ENCODE peak calls at places on chromosomes 16 and 17, in seven cellular contexts. K is GM23338; M is heart left ventricle; F is CD4-positive, CD25-positive, alpha-beta regulatory T cell; G is aorta; J is neural progenitor cell; N is GM23248. S is an unnamed sample. For H3K4me1, the result is how much of the 10 kb centered on the place peaks cover.

GRCh38 chr17:52283872-52284271 is 125.4 kb upstream of the CA10 start:
- DNase-seq in M (no peak), K (no peak), G (no peak), F (no peak), J (no peak), N (no peak), S (no peak)

GRCh38 chr17:27974045-27974436 is 68.4 kb upstream of the NLK start:
- DNase-seq in N (no peak), M (no peak), G (no peak), F (no peak), K (no peak), J (no peak), S (no peak)

GRCh38 chr16:85673529-85674417 is 15.0 kb downstream of the GINS2 start:
- DNase-seq in G (peak), F (no peak), K (no peak), J (no peak), M (no peak), N (peak), S (no peak)

GRCh38 chr16:88611220-88611821 is 27.1 kb upstream of the IL17C start:
- DNase-seq in F (no peak), M (no peak), K (peak), G (no peak), N (no peak), J (peak), S (no peak)

GRCh38 chr17:19748807-19749193 is 702 bp upstream of the ALDH3A1 start:
- DNase-seq in K (no peak), G (no peak), F (no peak), N (no peak), J (no peak), M (no peak), S (no peak)

GRCh38 chr16:55478827-55479559 is at the start of gene MMP2:
- DNase-seq in J (peak), K (peak), F (no peak), G (peak), M (peak), N (peak), S (peak)

GRCh38 chr17:17798573-17799255 is 38.1 kb downstream of the SREBF1 start:
- DNase-seq in F (no peak), J (no peak), K (no peak), N (no peak), M (no peak), G (no peak), S (no peak)

GRCh38 chr17:41455236-41455635 is 11.9 kb downstream of the KRT32 start:
- DNase-seq in K (no peak), F (no peak), N (peak), J (no peak), M (no peak), G (no peak), S (no peak)

GRCh38 chr17:8264836-8265542 is 15.9 kb downstream of the PFAS start:
- DNase-seq in F (no peak), M (no peak), K (no peak), J (no peak), N (no peak), G (no peak), S (no peak)

GRCh38 chr16:24635900-24636610 is 93.4 kb upstream of the TNRC6A start:
- DNase-seq in K (no peak), J (no peak), N (peak), M (peak), F (no peak), G (peak), S (no peak)

GRCh38 chr17:64061157-64061898 is 40.9 kb upstream of the ICAM2 start:
- DNase-seq in N (peak), M (no peak), K (no peak), G (no peak), J (no peak), F (peak), S (no peak)

GRCh38 chr17:20954794-20955193 is 88.0 kb downstream of the USP22 start:
- DNase-seq in M (no peak), J (no peak), N (no peak), F (no peak), G (no peak), K (no peak), S (no peak)

GRCh38 chr16:81432899-81433560 is 11.6 kb upstream of the CMIP start:
- DNase-seq in G (no peak), N (no peak), F (no peak), K (peak), M (no peak), J (no peak), S (no peak)

GRCh38 chr16:57262841-57263584 is 18.0 kb downstream of the ARL2BP start:
- DNase-seq in K (no peak), N (no peak), F (no peak), G (no peak), J (no peak), M (peak), S (no peak)

GRCh38 chr17:46043606-46044005 is 44.6 kb downstream of the STH start:
- DNase-seq in J (no peak), K (no peak), M (no peak), F (no peak), G (no peak), N (no peak), S (no peak)

GRCh38 chr16:74577882-74578366 is 29.0 kb downstream of the GLG1 start:
- DNase-seq in F (peak), M (no peak), K (no peak), J (no peak), N (peak), G (no peak), S (no peak)

GRCh38 chr17:72518810-72519597 is 398.2 kb downstream of the SOX9 start:
- DNase-seq in J (no peak), F (no peak), N (no peak), M (no peak), K (no peak), G (no peak), S (no peak)

DNA sequence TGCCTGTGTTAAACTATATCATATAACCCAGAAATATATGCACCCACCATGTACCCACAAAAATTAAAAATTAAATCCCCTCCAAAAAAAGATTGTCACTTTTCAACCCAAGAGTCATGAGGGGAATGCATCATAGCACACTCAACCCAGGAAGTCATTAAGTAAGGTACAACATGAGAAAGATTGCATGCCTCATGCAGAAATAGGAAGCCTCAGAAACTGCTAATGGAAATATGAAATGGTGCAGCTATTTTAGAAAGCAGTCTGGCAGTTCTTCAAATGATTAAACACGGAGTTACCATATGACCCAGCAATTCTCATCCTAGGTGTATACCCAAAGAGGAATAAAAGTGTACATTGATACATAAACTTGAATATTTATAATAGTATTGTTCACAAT is 70.5 kb downstream of the TMEM100 start:
- DNase-seq in K (no peak), J (no peak), F (no peak), N (no peak), M (no peak), G (no peak), S (no peak)
- H3K4me3 ChIP-seq in K (no peak), J (no peak), F (no peak), N (no peak), M (no peak), G (no peak), S (no peak)

GRCh38 chr17:78182504-78182903 is 4.3 kb downstream of the TK1 start:
- DNase-seq in G (no peak), F (no peak), M (peak), K (no peak), N (no peak), J (no peak), S (no peak)
- H3K4me1 ChIP-seq in G (under half), F (under half), M (under half), K (under half), N (under half), J (under half), S (half or more)

GRCh38 chr17:77322534-77323412 is 182.0 kb downstream of the SEC14L1 start:
- DNase-seq in K (no peak), F (no peak), N (peak), J (peak), M (peak), G (peak), S (no peak)

GRCh38 chr17:77322284-77322533 is 181.4 kb downstream of the SEC14L1 start:
- DNase-seq in M (no peak), G (no peak), N (no peak), K (no peak), J (no peak), F (no peak), S (no peak)

GRCh38 chr17:77325537-77325825 is 184.7 kb downstream of the SEC14L1 start:
- DNase-seq in K (no peak), J (no peak), N (no peak), F (no peak), G (no peak), M (no peak), S (no peak)

GRCh38 chr17:77324227-77324626 is 183.5 kb downstream of the SEC14L1 start:
- DNase-seq in K (no peak), M (peak), G (no peak), F (no peak), N (no peak), J (no peak), S (no peak)

DNA sequence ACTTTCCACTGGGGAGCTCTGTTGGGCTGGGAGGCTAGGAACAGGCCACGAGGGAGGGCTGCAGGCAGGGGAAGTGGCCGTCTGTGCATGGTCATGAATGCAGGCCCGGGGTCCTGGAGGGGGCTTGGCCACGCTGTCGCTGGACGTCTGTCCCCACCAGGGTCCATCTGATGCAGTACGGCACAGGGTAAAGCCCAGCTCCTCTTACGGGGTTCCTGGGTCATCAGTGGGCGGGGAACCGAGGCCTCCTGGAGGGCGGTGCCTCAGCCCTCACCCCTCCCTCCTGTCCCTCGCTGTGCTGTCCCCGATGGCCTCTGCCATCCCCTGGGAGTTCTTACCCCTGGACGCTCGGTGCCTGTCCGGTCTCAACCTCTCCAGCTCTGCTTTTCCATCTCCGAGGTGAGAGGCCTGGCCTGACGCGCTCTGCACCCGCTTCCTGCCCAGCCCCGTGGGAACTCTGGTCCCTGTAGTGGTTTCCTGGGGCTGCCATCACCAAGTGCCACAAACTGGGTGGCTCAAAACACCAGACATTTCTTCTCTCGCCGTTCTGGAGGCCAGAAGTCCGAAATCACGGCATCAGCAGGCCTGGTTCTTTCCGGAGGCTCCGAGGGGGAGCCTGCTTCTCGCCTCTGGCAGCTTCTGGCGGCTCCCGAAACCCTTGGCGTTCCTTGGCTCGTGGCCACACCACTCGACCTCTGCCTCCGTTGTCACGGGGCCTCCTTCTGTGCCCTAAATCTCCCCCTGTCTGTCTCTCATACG is 182.8 kb downstream of the SEC14L1 start:
- DNase-seq in F (peak), K (no peak), N (peak), M (peak), J (no peak), G (no peak), S (no peak)
- H3K4me3 ChIP-seq in F (no peak), K (no peak), N (peak), M (no peak), J (no peak), G (no peak), S (peak)

DNA sequence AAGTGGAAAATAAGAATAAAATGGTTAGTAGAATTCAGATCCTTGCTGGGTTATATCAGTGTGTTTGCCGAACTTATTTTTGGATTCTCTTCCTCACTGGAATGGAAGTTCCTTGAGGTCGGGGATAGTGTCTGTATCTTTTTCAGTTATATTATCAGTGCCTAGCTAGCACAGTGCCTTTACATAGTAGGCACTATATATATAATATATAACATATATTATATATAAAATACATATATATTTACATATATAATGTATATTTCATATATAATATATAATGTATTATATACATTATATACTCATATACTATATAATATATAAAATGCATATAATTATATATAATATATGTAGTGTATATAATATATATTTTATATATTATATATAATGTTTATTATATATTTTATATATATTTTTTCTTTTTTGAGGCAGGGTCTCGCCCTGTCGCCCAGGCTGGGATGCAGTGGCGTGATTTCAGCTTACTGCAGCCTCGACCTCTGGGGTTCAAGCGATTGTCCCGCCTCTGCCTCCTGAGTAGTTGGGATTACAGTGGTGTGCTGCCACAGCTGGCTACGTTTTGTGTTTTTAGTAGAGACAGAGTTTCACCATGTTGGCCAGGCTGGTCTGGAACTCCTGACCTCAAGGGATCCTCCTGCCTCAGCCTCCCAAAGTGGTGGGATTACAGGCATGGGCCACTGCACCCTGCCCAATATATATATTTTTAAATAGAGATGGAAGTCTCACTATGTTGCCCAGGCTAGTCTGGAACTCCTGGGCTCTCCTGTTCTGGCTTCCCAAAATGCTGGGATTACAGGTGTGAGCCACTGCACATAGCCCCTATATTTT is 3.2 kb downstream of the NFATC3 start:
- DNase-seq in N (no peak), K (no peak), G (no peak), J (no peak), F (no peak), M (no peak), S (no peak)
- H3K4me1 ChIP-seq in N (under half), K (under half), G (under half), J (under half), F (half or more), M (under half), S (half or more)

DNA sequence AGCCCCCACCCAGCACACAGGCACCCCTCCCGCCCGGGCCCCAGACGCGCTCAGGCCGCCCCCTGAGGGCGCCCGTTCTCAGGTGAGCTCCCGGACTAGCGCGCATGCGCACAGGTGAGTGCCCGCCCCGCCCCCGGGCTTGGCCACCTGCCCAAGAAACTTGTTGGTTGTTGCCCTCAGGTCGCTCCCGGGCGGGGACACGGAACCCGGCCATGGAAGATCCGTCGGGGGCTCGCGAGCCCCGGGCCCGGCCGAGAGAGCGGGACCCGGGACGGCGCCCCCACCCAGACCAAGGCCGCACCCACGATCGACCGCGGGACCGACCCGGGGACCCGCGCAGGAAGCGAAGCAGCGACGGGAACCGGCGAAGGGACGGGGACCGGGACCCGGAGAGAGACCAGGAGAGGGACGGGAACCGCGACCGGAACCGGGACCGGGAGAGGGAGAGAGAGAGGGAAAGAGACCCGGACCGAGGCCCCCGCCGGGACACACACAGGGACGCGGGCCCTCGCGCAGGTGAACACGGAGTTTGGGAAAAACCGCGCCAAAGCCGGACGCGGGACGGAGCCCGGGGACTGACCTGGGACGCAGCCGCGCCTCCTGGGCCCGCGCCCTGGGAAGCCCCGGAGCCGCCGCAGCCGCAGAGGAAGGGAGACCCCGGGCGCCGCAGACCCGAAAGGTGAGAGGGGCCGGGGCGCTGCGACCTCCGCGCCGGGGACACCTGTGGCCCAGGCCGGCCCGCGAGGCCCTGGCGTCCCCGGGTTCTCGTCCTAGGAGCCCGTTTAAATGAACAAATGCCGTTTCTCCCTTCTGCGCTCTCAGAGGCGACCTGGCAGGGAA is at the start of gene MARVELD3:
- DNase-seq in K (peak), J (peak), G (peak), F (peak), N (peak), M (no peak), S (no peak)
- H3K4me3 ChIP-seq in K (peak), J (peak), G (no peak), F (no peak), N (peak), M (no peak), S (peak)

DNA sequence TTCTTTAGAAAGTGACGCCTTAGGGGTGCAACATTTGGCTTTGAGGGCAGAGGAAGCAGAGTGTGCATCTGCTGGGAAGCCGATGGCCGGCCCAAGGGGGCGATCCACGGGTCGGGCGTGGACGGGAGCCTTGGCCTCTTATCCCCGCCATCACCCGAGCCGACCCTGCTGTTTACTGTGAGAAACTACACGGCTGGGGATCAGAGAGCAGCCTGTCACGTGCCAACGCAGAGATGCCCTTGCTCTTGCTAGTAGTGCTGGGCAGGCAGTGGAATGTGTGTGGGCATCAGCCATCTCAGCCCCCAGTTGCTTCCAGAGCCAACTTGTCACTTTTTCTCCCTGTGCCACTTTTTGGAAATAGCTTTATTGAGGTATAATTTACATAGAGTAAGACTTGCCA is 26.7 kb upstream of the ITGB4 start:
- DNase-seq in M (peak), J (no peak), K (no peak), G (no peak), F (no peak), N (peak), S (no peak)
- H3K4me1 ChIP-seq in M (under half), J (under half), K (under half), G (under half), F (under half), N (half or more), S (half or more)

GRCh38 chr17:40319651-40320550 is 10.9 kb downstream of the RARA start:
- DNase-seq in F (peak), M (no peak), J (no peak), N (peak), K (no peak), G (peak), S (no peak)

GRCh38 chr17:40320771-40321501 is 12.0 kb downstream of the RARA start:
- DNase-seq in F (no peak), G (peak), M (no peak), J (no peak), N (peak), K (no peak), S (no peak)

GRCh38 chr17:40322417-40323315 is 13.7 kb downstream of the RARA start:
- DNase-seq in J (no peak), G (peak), M (peak), N (peak), F (peak), K (peak), S (no peak)

GRCh38 chr17:40323317-40323716 is 14.3 kb downstream of the RARA start:
- DNase-seq in N (no peak), K (no peak), G (no peak), J (no peak), M (no peak), F (no peak), S (no peak)

GRCh38 chr17:40321502-40322416 is 12.8 kb downstream of the RARA start:
- DNase-seq in G (peak), M (peak), J (no peak), K (no peak), N (no peak), F (no peak), S (no peak)
- H3K4me3 ChIP-seq in G (no peak), M (peak), J (no peak), K (no peak), N (peak), F (peak), S (peak)

DNA sequence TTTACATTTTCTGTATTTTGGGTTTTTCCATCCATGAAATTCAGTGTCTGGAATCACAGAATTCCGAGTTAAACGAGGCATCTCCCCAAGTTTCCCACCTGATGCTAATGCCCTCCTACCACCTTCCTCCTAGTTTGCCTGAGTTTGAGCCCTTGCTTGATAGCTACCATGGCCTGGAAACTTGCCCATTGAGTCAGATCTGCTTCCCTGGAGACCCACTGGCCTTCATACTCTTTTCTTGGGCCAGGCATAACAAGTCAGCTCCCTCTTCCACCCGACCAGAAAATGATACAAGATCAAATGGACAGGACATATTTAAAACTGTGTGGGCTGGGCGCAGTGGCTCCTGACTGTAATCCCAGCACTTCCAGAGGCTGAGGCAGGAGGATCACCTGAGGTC is 10.2 kb downstream of the SETD1A start:
- DNase-seq in F (no peak), J (no peak), G (no peak), K (no peak), N (no peak), M (no peak), S (no peak)
- H3K4me1 ChIP-seq in F (under half), J (under half), G (under half), K (under half), N (under half), M (under half), S (under half)

GRCh38 chr17:44361292-44362055 is 2.2 kb downstream of the FAM171A2 start:
- DNase-seq in K (peak), J (no peak), F (no peak), M (no peak), N (no peak), G (peak), S (no peak)

GRCh38 chr17:44362479-44362963 is 1.1 kb downstream of the FAM171A2 start:
- DNase-seq in J (peak), K (no peak), M (no peak), G (peak), N (peak), F (no peak), S (no peak)

GRCh38 chr17:44362056-44362355 is 1.6 kb downstream of the FAM171A2 start:
- DNase-seq in K (no peak), J (no peak), M (no peak), N (no peak), G (peak), F (no peak), S (no peak)

GRCh38 chr17:44362964-44363612 is 565 bp downstream of the FAM171A2 start:
- DNase-seq in K (peak), J (peak), N (peak), M (no peak), F (no peak), G (peak), S (no peak)

GRCh38 chr17:44363613-44364159 is at the start of gene FAM171A2:
- DNase-seq in K (peak), N (peak), F (peak), G (peak), J (peak), M (peak), S (no peak)
- H3K4me3 ChIP-seq in K (peak), N (peak), F (no peak), G (peak), J (peak), M (peak), S (peak)